ENCODE peak calls at places on chromosomes 2 and 18, in ten cellular contexts. I is right cardiac atrium, H is mammary epithelial cell, W is cardiac muscle cell, D is astrocyte, U is neuronal stem cell, E is vagina, S is MM.1S, L is kidney epithelial cell, P is tibial nerve. V is an unnamed sample. For H3K27me3, the result is how much of the 10 kb centered on the place peaks cover.

GRCh38 chr2:205700331-205701132 is 18.2 kb downstream of the NRP2 start:
- DNase-seq in I (no peak), H (peak), W (no peak), D (peak), U (no peak), E (no peak), S (no peak), L (no peak), P (no peak), V (no peak)

GRCh38 chr2:70069049-70069448 is 18.2 kb upstream of the PCBP1 start:
- DNase-seq in I (no peak), H (peak), W (no peak), D (peak), U (no peak), E (no peak), S (peak), L (no peak), P (no peak), V (no peak)

GRCh38 chr2:75574106-75574505 is 13.4 kb upstream of the EVA1A start:
- DNase-seq in I (no peak), H (peak), W (no peak), D (no peak), U (no peak), E (no peak), S (no peak), L (no peak), P (no peak), V (no peak)

GRCh38 chr2:96508521-96509113 is 3.5 kb upstream of the NEURL3 start:
- DNase-seq in I (peak), H (no peak), W (no peak), D (no peak), U (no peak), E (peak), S (no peak), L (no peak), P (no peak), V (no peak)

GRCh38 chr2:43174368-43175186 is 51.8 kb downstream of the ZFP36L2 start:
- DNase-seq in I (peak), H (no peak), W (no peak), D (no peak), U (no peak), E (no peak), S (peak), L (no peak), P (no peak), V (no peak)

GRCh38 chr2:37809931-37810570 is 115.0 kb upstream of the RMDN2 start:
- DNase-seq in I (no peak), H (no peak), W (no peak), D (no peak), U (no peak), E (no peak), S (no peak), L (no peak), P (no peak), V (no peak)

GRCh38 chr18:13159579-13159978 is 59.0 kb upstream of the LDLRAD4 start:
- DNase-seq in I (no peak), H (peak), W (peak), D (peak), U (peak), E (no peak), S (peak), L (peak), P (no peak), V (peak)

GRCh38 chr2:60267122-60267521 is 286.3 kb downstream of the BCL11A start:
- DNase-seq in I (no peak), H (no peak), W (no peak), D (no peak), U (no peak), E (no peak), S (no peak), L (no peak), P (no peak), V (no peak)

GRCh38 chr2:71462641-71463341 is 9.4 kb downstream of the DYSF start:
- DNase-seq in I (no peak), H (no peak), W (no peak), D (no peak), U (no peak), E (peak), S (no peak), L (no peak), P (no peak), V (no peak)

GRCh38 chr2:238467772-238468171 is 41.0 kb downstream of the ASB1 start:
- DNase-seq in I (no peak), H (no peak), W (no peak), D (no peak), U (no peak), E (no peak), S (no peak), L (no peak), P (no peak), V (no peak)

GRCh38 chr2:99573624-99574251 is 83.9 kb upstream of the REV1 start:
- DNase-seq in I (no peak), H (no peak), W (no peak), D (no peak), U (no peak), E (no peak), S (no peak), L (no peak), P (no peak), V (no peak)

DNA sequence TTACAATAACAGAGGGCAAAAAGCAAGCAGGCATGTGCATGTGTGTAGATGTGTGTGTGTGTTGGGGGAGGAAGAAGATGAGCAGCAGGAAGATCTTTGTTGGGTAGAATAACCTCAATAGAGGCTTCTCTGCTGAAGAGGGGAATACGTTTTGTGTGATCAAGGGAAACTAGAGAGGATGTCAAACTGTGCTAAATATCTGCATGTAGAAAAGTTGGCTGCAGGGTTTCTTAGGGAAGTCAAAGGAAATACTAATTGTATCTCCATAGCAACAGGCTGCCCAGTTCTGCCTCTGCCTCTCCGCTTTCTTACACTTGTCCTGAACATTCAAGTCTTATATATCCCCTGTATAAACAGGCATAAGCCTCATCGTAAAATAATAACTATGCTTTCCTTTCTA is 190.1 kb upstream of the RND3 start:
- DNase-seq in I (no peak), H (no peak), W (no peak), D (no peak), U (no peak), E (no peak), S (no peak), L (no peak), P (no peak), V (no peak)
- H3K27me3 ChIP-seq in I (under half), H (under half), W (under half), D (under half), U (under half), E (under half), S (under half), L (under half), P (under half), V (under half)

DNA sequence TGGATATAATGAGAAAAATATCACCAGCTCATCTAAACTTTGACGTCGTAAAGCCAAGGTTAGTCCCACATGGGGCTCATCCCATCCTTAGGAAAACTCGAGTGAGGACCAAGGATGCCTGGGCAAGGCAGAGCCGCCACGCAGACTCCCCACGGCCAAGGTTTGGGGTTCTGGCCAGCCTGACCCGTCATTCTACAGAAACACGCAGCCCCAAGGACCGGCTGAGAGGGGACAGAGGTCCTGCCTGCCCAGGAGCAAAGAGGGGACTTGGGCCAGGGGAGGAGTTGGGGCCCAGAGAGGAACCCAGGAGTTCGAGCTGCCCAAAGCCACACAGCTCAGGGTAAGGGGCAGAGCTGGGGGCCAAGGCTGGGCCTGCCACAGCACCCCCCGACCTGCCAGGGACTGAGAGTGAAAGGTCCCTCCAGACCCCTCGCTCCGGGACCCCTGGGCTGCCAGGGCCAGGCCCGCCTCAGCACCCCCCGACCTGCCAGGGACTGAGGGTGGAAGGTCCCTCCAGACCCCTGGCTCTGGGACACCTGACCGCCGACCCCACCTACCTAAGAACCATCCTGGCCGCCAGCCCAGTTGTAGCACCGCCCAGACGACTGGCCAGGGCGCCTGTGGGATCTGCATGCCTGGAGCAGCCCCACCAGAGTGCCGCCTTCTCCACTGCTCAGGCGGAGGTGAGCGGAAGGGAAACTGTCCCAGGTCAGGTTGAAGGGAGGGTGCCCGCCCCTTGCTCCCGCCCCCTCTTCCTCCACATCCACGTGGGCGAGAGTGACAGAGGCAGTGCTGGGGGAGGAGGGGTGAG is at the start of gene PDCD1:
- DNase-seq in I (peak), H (no peak), W (peak), D (no peak), U (no peak), E (no peak), S (peak), L (no peak), P (no peak), V (no peak)
- H3K4me3 ChIP-seq in I (peak), H (no peak), W (no peak), D (no peak), U (no peak), E (peak), S (peak), L (no peak), P (peak), V (peak)

DNA sequence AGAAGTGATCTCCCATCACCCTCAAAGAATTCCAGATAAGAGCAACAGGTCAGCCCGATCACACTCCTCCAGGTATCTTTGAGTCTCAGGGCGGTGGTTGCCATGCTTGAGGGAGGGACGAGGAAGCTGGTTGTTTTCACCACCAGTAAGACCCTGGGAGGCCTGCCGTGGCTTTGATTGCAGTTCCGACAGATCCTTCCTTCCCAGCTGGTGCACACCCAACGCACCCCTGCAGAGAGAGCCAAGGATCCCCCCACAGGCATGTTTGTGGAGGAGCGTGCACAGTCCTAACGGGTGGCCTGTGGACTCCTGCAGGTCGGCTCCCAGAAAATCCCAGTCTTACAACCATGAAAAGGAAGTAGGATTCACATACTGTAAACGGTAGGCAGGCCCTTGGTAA is 13.8 kb upstream of the ZNF236 start:
- DNase-seq in I (no peak), H (no peak), W (no peak), D (no peak), U (no peak), E (no peak), S (no peak), L (no peak), P (no peak), V (no peak)
- H3K27me3 ChIP-seq in I (under half), H (under half), W (under half), D (under half), U (under half), E (under half), S (under half), L (under half), P (under half), V (under half)

GRCh38 chr2:29726976-29727375 is 194.4 kb downstream of the ALK start:
- DNase-seq in I (no peak), H (no peak), W (no peak), D (no peak), U (peak), E (no peak), S (no peak), L (no peak), P (no peak), V (no peak)

GRCh38 chr2:29729932-29730331 is 191.5 kb downstream of the ALK start:
- DNase-seq in I (no peak), H (no peak), W (no peak), D (no peak), U (no peak), E (no peak), S (no peak), L (no peak), P (no peak), V (no peak)

GRCh38 chr2:29723255-29724001 is 198.0 kb downstream of the ALK start:
- DNase-seq in I (no peak), H (no peak), W (no peak), D (no peak), U (no peak), E (no peak), S (no peak), L (no peak), P (no peak), V (no peak)

GRCh38 chr2:29724282-29724681 is 197.1 kb downstream of the ALK start:
- DNase-seq in I (no peak), H (no peak), W (no peak), D (no peak), U (no peak), E (no peak), S (no peak), L (no peak), P (no peak), V (no peak)

GRCh38 chr2:29725610-29726009 is 195.8 kb downstream of the ALK start:
- DNase-seq in I (no peak), H (no peak), W (no peak), D (no peak), U (no peak), E (no peak), S (no peak), L (no peak), P (no peak), V (no peak)
- H3K4me3 ChIP-seq in I (no peak), H (no peak), W (no peak), D (no peak), U (no peak), E (no peak), S (no peak), L (no peak), P (no peak), V (no peak)

DNA sequence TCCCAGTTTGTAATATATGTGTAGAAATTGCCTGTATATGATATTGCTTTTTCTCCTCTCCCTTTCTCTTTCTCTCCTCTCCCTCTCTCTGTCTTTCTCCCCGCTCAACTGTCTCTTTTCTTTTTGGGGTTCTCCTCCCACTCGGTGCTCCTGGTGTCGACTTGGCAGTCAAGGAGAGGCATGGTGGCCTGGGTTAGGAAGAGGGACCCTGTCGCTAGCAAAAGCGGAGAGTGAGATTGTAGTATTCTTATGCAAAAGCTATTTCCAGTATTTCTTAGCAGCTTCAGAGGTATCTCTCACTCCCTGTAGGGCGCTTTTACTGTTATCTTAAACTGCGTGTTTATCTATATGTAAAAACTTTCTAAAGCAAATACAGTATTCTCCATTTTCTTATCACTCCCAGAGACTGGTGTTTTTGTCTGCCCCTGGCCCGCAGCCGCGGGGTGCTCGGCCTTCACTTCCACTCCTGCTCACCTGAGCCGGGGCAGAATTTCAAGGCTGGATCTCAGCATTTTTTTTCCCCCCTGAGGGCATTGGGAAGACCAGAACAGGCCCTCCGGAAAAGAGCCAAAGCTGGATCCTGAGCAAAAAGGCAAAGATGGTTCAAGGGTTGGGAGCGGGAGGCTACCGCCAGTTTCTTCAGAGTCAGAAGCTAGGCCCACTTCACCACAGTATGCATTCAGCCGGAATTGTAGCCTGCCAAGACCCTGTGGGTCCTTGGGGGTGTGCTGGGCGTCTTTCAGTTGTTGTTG is 4.3 kb downstream of the SIX3 start:
- DNase-seq in I (no peak), H (no peak), W (no peak), D (no peak), U (no peak), E (no peak), S (no peak), L (no peak), P (no peak), V (no peak)
- H3K27me3 ChIP-seq in I (under half), H (under half), W (half or more), D (half or more), U (half or more), E (under half), S (under half), L (half or more), P (half or more), V (half or more)

GRCh38 chr2:85405076-85405402 is 5.1 kb downstream of the CAPG start:
- DNase-seq in I (no peak), H (no peak), W (no peak), D (no peak), U (no peak), E (no peak), S (no peak), L (no peak), P (no peak), V (no peak)
- H3K4me3 ChIP-seq in I (no peak), H (no peak), W (no peak), D (peak), U (no peak), E (no peak), S (no peak), L (no peak), P (no peak), V (no peak)

DNA sequence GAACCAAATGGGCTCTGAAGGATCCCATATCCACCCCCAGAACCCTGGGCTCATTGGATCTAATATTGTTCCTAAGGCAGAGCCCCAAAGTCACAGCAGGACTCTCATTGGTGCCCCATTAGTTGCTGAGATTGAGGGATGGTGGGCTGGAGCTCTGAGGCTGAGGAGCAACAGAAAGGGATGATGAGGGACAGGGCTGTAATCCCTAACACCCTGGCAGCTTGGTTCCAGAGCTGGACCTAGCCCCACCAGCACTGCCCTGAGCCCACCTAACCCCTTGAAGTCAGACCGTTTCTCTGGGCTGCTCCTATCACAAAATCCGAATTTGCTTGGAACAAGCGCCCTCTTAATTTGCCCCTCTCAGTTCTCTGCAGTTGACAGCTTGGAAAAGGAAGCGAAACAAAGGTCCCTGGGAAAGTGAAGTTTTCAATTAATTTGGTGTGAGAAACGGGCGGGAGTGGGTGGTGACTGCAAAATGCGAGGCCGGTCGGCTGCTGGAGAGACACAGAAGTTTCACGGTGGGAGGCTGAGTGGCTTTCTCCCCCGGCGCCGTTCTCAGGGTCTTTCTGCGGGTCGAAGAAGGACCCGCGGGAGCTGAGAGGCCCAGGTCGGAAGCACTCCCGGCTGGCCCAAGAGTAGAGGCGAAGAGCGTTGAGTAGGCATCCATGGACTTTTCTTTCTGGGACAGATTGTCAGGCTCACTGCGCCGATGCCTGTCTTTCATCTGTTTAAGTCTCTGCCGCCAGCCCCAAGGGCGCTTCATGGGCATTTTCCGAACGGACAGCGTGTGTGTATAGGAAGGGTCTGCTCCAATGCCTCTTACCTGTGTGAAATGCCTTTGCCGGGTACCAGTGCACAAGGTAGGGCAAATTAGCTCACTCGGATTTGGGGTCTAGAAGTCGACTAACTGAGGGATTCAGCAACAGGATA is 927 bp upstream of the HOXD13 start:
- DNase-seq in I (no peak), H (no peak), W (no peak), D (no peak), U (no peak), E (no peak), S (no peak), L (no peak), P (no peak), V (no peak)
- H3K27me3 ChIP-seq in I (under half), H (half or more), W (half or more), D (half or more), U (half or more), E (under half), S (under half), L (half or more), P (half or more), V (half or more)